ENCODE peak calls at places on chromosomes 2 and 18, in five cellular contexts. F, G, X, V and M are unnamed samples.
A peak's percentile ranks its signal among the peaks of the same experiment; 100 is the strongest.

GRCh38 chr2:235960011-235960715 is 208.0 kb downstream of the GBX2 start:
- DNase-seq in F (no peak), G (no peak), V (no peak), X (no peak), M (no peak)

GRCh38 chr2:45678791-45679348 is 27.4 kb downstream of the PRKCE start:
- DNase-seq in G (no peak), F (no peak), X (no peak), V (no peak), M (no peak)

GRCh38 chr2:32947484-32948143 is 861 bp downstream of the LTBP1 start:
- DNase-seq in F (peak; percentile 52), G (peak; percentile 9), X (no peak), V (peak; percentile 59), M (no peak)

GRCh38 chr2:147829106-147829505 is 15.7 kb upstream of the ACVR2A start:
- DNase-seq in X (no peak), G (peak; percentile 65), F (no peak), V (no peak), M (no peak)

GRCh38 chr2:67828066-67828465 is 234.7 kb downstream of the C1D start:
- DNase-seq in G (no peak), F (peak; percentile 81), V (no peak), X (no peak), M (no peak)

GRCh38 chr2:241153616-241154015 is 3.3 kb downstream of the PPP1R7 start:
- DNase-seq in X (no peak), G (peak; percentile 36), V (no peak), F (no peak), M (no peak)

GRCh38 chr18:35117951-35118411 is 76.8 kb downstream of the MAPRE2 start:
- DNase-seq in V (no peak), F (no peak), G (no peak), X (no peak), M (no peak)

GRCh38 chr18:13878858-13879257 is 36.5 kb downstream of the MC2R start:
- DNase-seq in V (no peak), G (no peak), X (no peak), F (no peak), M (no peak)

GRCh38 chr2:178825183-178825582 is 18.0 kb upstream of the TTN start:
- DNase-seq in G (no peak), V (no peak), X (no peak), F (no peak), M (no peak)

GRCh38 chr2:227703961-227704360 is 13.9 kb downstream of the SLC19A3 start:
- DNase-seq in X (no peak), V (no peak), G (peak; percentile 6), F (no peak), M (no peak)

GRCh38 chr2:228703099-228703498 is 521.6 kb upstream of the SPHKAP start:
- DNase-seq in G (no peak), V (no peak), X (no peak), F (no peak), M (no peak)

GRCh38 chr2:54247115-54247514 is 8.9 kb downstream of the TSPYL6 start:
- DNase-seq in F (no peak), V (no peak), X (no peak), G (no peak), M (no peak)

GRCh38 chr2:54560146-54560881 is 104.2 kb downstream of the SPTBN1 start:
- DNase-seq in F (peak; percentile 44), G (peak; percentile 86), V (peak; percentile 29), X (peak; percentile 38), M (peak; percentile 81)

GRCh38 chr2:152189622-152190495 is 14.3 kb upstream of the STAM2 start:
- DNase-seq in F (peak; percentile 44), V (peak; percentile 30), X (no peak), G (peak; percentile 74), M (no peak)

GRCh38 chr2:133581027-133581760 is 12.9 kb upstream of the NCKAP5 start:
- DNase-seq in G (no peak), V (no peak), F (peak; percentile 54), X (no peak), M (no peak)

GRCh38 chr2:176088048-176088936 is 4.2 kb upstream of the HOXD13 start:
- DNase-seq in G (peak; percentile 78), X (no peak), V (peak; percentile 39), F (peak; percentile 63), M (no peak)

GRCh38 chr2:16652296-16653082 is 13.1 kb downstream of the CYRIA start:
- DNase-seq in X (no peak), F (no peak), V (no peak), G (no peak), M (no peak)

GRCh38 chr2:29222381-29223179 is 107.4 kb downstream of the CLIP4 start:
- DNase-seq in G (no peak), V (no peak), X (no peak), F (no peak), M (no peak)

GRCh38 chr2:235330775-235331438 is 162.9 kb upstream of the AGAP1 start:
- DNase-seq in G (no peak), F (no peak), V (no peak), X (peak; percentile 43), M (no peak)

GRCh38 chr2:43158259-43158880 is 68.0 kb downstream of the ZFP36L2 start:
- DNase-seq in F (peak; percentile 80), X (peak; percentile 93), G (peak; percentile 95), V (no peak), M (peak; percentile 93)

GRCh38 chr18:72181241-72181764 is 362.8 kb downstream of the CBLN2 start:
- DNase-seq in X (no peak), G (no peak), F (no peak), V (no peak), M (no peak)

GRCh38 chr18:26215247-26215970 is 10.8 kb upstream of the TAF4B start:
- DNase-seq in X (no peak), V (no peak), F (no peak), G (no peak), M (no peak)

GRCh38 chr2:29747786-29748470 is 173.5 kb downstream of the ALK start:
- DNase-seq in X (no peak), V (no peak), F (no peak), G (peak; percentile 71), M (no peak)

DNA sequence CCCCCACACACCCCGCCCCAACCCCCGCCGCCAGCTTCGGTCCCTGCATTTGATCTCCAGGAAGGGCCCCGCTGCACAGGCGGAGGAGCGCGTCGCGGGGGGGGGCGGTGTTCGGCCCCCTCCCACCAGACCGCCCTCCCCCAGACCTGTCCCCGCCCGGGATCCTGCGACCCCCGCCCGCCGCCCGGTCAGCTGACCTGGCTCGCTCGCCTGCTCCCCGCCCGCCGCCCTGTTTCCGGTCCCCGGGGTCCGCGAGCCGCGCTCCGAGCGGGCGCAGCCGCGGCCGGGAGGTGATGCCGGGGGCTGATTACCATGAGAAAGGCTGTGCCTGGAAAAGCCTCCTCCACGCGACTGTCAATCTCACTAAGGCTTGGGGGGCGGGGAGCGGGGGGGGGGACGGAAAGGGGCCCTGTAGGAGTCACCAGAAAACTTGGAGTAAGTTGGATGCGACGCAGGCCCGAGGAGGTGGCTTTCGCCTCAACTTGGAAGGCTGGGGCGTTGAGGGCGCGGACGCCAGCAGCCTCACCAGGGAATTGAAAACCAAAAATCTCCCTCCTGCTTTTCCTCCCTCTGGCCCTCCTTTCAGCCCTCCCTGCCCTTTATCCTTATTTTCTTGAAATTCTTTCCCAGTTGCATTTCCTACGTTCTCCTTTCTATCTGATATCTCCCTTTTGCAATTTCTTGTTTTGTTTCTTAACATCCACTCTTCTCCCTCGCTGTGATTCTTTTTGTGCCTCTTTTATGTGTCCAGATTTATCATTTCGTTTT is 4.5 kb upstream of the ZEB2 start:
- DNase-seq in G (peak; percentile 78), X (no peak), F (peak; percentile 22), V (peak; percentile 67), M (no peak)
- TF ChIP-seq POLR2A in G (no peak), X (no peak), F (no peak), V (peak; percentile 36), M (no peak)

GRCh38 chr18:48832961-48833700 is 117.6 kb downstream of the SMAD7 start:
- DNase-seq in F (peak; percentile 34), V (no peak), G (peak; percentile 69), X (peak; percentile 57), M (no peak)

GRCh38 chr18:48835119-48835518 is 115.6 kb downstream of the SMAD7 start:
- DNase-seq in G (peak; percentile 52), X (no peak), V (no peak), F (no peak), M (peak; percentile 37)

GRCh38 chr18:48835745-48836191 is 115.0 kb downstream of the SMAD7 start:
- DNase-seq in X (no peak), G (no peak), V (no peak), F (no peak), M (peak; percentile 39)

GRCh38 chr18:48833701-48834394 is 116.9 kb downstream of the SMAD7 start:
- DNase-seq in G (peak; percentile 51), X (no peak), V (no peak), F (peak; percentile 6), M (peak; percentile 45)

DNA sequence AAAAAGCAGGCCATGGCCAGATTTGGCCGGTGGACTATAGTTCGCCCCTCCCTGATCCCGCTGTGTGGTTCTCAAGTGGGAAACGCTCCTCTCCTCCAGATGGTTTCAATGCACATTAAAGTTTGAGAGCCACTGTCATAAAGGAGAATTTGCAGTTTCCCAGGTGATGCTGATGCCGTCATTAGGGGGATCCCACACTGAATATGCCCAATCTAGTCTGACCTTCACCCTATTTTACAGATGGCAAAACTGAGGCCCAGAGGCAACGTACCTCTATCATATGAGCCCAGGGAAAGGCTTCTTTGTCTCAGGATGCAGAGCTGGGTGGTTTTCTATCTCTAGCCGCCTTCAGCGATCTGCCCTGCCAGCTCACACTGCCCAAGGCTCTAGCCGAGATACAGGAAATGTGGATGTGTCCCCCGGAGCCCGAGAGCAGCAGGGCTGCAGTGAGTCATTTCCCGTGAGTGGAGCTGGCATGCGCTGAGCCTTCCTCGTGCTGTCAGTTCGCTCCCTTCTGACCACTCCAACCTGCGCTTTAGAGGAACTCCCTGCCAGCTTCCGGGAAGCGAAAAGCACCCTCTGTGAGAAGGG is 116.2 kb downstream of the SMAD7 start:
- DNase-seq in V (no peak), F (peak; percentile 38), G (peak; percentile 96), X (peak; percentile 45), M (peak; percentile 79)
- TF ChIP-seq POLR2A in V (no peak), F (no peak), G (no peak), X (no peak), M (no peak)

GRCh38 chr2:61017003-61017555 is 441 bp upstream of the PEX13 start:
- DNase-seq in F (peak; percentile 82), G (peak; percentile 89), V (peak; percentile 79), X (peak; percentile 70), M (peak; percentile 74)
- TF ChIP-seq POLR2A in F (peak; percentile 23), G (peak; percentile 37), V (peak; percentile 73), X (peak; percentile 14), M (no peak)

DNA sequence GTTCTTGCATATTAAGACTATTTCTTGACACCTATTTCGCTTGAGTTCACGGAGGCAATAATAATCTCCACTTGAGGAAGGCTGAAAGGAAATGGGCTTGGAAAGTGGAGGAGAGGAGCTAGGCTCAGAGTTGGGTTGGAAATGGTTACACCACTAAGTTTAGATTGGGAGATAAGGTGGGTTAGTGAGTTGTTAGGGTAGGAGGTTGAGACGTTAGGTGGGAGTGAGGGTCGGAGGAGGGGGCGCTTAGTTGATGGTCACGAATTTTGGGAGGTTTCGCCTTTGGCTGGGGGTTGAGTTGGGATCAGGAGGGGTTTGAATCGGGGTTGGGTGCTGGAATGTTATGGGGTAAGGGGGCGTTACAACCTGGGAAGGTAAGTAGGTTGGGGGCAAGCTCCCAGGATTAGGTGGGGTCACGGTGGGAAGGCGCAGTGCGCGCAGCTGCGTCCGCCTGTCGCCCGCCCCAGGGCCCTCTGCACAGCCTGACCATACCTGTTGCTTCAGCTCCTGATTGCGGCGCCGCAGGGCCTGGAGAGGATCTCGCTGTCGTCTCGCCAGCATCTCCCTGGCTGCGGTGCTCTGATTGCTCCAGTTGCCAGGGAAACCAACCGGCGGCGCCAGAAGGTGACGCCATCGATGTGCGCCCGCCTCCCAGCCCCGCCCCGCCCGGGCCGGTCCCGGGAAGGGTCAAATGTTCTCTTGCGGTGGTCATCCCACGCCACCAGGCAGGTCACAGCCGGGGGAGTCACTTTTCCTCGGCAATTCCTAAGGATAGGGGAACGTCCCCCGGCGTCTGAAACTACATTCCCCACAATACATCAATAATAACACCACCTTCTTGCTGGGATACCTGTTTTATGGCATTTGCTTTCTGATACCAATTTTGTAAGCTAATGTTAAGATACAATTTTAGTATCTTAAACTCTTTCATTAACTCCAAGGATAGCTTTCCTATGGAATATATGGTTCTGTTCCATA is at the start of gene NPHP1:
- DNase-seq in V (peak; percentile 94), X (peak; percentile 86), G (peak; percentile 82), F (peak; percentile 90), M (peak; percentile 92)
- TF ChIP-seq POLR2A in V (peak; percentile 78), X (no peak), G (peak; percentile 39), F (peak; percentile 7), M (no peak)